ENCODE peak calls at places on chromosome 1, in four cellular contexts. N is right cardiac atrium, C is HFF-Myc, S is dorsolateral prefrontal cortex. O is an unnamed sample.
A peak's percentile ranks its signal among the peaks of the same experiment; 100 is the strongest.

GRCh38 chr1:182910143-182910542 is 42.8 kb downstream of the SHCBP1L start:
- DNase-seq in N (no peak), S (no peak), C (no peak), O (no peak)

GRCh38 chr1:216502528-216503162 is 79.4 kb upstream of the USH2A start:
- DNase-seq in S (no peak), N (no peak), C (no peak), O (no peak)

GRCh38 chr1:150302338-150302737 is 8.7 kb downstream of the MRPS21 start:
- DNase-seq in N (no peak), C (no peak), S (peak; percentile 63), O (no peak)

GRCh38 chr1:99146129-99146848 is 118.0 kb upstream of the PLPPR4 start:
- DNase-seq in S (no peak), C (no peak), N (no peak), O (no peak)

GRCh38 chr1:218804014-218804785 is 369.5 kb upstream of the LYPLAL1 start:
- DNase-seq in C (no peak), S (no peak), N (no peak), O (no peak)

GRCh38 chr1:218513248-218513647 is 168.1 kb downstream of the TGFB2 start:
- DNase-seq in C (no peak), N (no peak), S (no peak), O (no peak)

GRCh38 chr1:105686026-105686425 is 1370.4 kb upstream of the PRMT6 start:
- DNase-seq in S (no peak), N (no peak), C (no peak), O (no peak)

GRCh38 chr1:63317007-63317813 is 5.2 kb upstream of the FOXD3 start:
- DNase-seq in C (peak; percentile 9), N (peak; percentile 57), S (no peak), O (peak; percentile 81)

GRCh38 chr1:16422041-16422440 is 15.2 kb downstream of the SPATA21 start:
- DNase-seq in N (no peak), C (no peak), S (no peak), O (no peak)

GRCh38 chr1:8674912-8675311 is 142.5 kb downstream of the RERE start:
- DNase-seq in C (no peak), S (no peak), N (no peak), O (no peak)

GRCh38 chr1:8134546-8135235 is 108.6 kb upstream of the ERRFI1 start:
- DNase-seq in C (no peak), S (no peak), N (no peak), O (no peak)

GRCh38 chr1:29256979-29257804 is 20.9 kb downstream of the PTPRU start:
- DNase-seq in N (no peak), C (no peak), S (no peak), O (no peak)

GRCh38 chr1:53681647-53682368 is 57.2 kb downstream of the GLIS1 start:
- DNase-seq in N (no peak), S (no peak), C (no peak), O (peak; percentile 81)

GRCh38 chr1:39900662-39901485 is 843 bp downstream of the MYCL start:
- DNase-seq in S (no peak), C (no peak), N (peak; percentile 23), O (peak; percentile 44)

GRCh38 chr1:115327270-115327669 is 10.8 kb downstream of the NGF start:
- DNase-seq in S (no peak), N (no peak), C (no peak), O (no peak)

GRCh38 chr1:244118087-244118761 is 67.1 kb downstream of the ZBTB18 start:
- DNase-seq in N (no peak), S (no peak), C (no peak), O (no peak)

GRCh38 chr1:244454412-244454811 is 2.7 kb upstream of the ADSS2 start:
- DNase-seq in S (no peak), N (no peak), C (no peak), O (no peak)

GRCh38 chr1:46585312-46585711 is 18.8 kb downstream of the MKNK1 start:
- DNase-seq in N (no peak), S (no peak), C (no peak), O (no peak)

GRCh38 chr1:186958520-186958919 is 129.8 kb downstream of the PLA2G4A start:
- DNase-seq in S (no peak), N (no peak), C (no peak), O (no peak)

GRCh38 chr1:155124503-155125463 is 2.9 kb upstream of the EFNA1 start:
- DNase-seq in C (no peak), N (no peak), S (no peak), O (peak; percentile 67)

GRCh38 chr1:57307382-57307781 is 116.5 kb downstream of the DAB1 start:
- DNase-seq in N (no peak), C (peak; percentile 12), S (no peak), O (peak; percentile 39)

GRCh38 chr1:235887676-235888075 is 21.0 kb upstream of the LYST start:
- DNase-seq in N (no peak), C (no peak), S (no peak), O (no peak)

GRCh38 chr1:235892734-235893413 is 26.2 kb upstream of the LYST start:
- DNase-seq in C (no peak), N (no peak), S (no peak), O (no peak)

GRCh38 chr1:235892080-235892670 is 25.5 kb upstream of the LYST start:
- DNase-seq in N (no peak), S (no peak), C (no peak), O (no peak)

GRCh38 chr1:235885654-235886238 is 19.0 kb upstream of the LYST start:
- DNase-seq in C (no peak), N (no peak), S (no peak), O (no peak)

GRCh38 chr1:235888119-235888643 is 21.5 kb upstream of the LYST start:
- DNase-seq in N (no peak), S (no peak), C (no peak), O (no peak)
- H3K4me3 ChIP-seq in N (no peak overlapping the region), S (no peak overlapping the region), C (no peak overlapping the region), O (no peak overlapping the region)

GRCh38 chr1:56175211-56175610 is 404.2 kb downstream of the PLPP3 start:
- DNase-seq in N (no peak), S (no peak), C (no peak), O (no peak)

GRCh38 chr1:56185493-56185892 is 393.9 kb downstream of the PLPP3 start:
- DNase-seq in N (no peak), S (no peak), C (no peak), O (no peak)

GRCh38 chr1:56183151-56183550 is 396.2 kb downstream of the PLPP3 start:
- DNase-seq in S (no peak), C (no peak), N (no peak), O (no peak)

GRCh38 chr1:56179571-56179970 is 399.8 kb downstream of the PLPP3 start:
- DNase-seq in S (no peak), N (no peak), C (no peak), O (no peak)

GRCh38 chr1:56180806-56181205 is 398.6 kb downstream of the PLPP3 start:
- DNase-seq in S (no peak), C (no peak), N (no peak), O (no peak)
- H3K4me3 ChIP-seq in S (no peak overlapping the region), C (no peak overlapping the region), N (peak overlapping the region; percentile 52), O (no peak overlapping the region)

GRCh38 chr1:232108598-232108997 is 482.0 kb downstream of the DISC1 start:
- DNase-seq in N (no peak), S (no peak), C (no peak), O (no peak)

GRCh38 chr1:232114985-232115384 is 488.4 kb downstream of the DISC1 start:
- DNase-seq in C (no peak), N (no peak), S (no peak), O (no peak)

GRCh38 chr1:232111616-232112015 is 485.0 kb downstream of the DISC1 start:
- DNase-seq in S (no peak), C (no peak), N (no peak), O (no peak)

DNA sequence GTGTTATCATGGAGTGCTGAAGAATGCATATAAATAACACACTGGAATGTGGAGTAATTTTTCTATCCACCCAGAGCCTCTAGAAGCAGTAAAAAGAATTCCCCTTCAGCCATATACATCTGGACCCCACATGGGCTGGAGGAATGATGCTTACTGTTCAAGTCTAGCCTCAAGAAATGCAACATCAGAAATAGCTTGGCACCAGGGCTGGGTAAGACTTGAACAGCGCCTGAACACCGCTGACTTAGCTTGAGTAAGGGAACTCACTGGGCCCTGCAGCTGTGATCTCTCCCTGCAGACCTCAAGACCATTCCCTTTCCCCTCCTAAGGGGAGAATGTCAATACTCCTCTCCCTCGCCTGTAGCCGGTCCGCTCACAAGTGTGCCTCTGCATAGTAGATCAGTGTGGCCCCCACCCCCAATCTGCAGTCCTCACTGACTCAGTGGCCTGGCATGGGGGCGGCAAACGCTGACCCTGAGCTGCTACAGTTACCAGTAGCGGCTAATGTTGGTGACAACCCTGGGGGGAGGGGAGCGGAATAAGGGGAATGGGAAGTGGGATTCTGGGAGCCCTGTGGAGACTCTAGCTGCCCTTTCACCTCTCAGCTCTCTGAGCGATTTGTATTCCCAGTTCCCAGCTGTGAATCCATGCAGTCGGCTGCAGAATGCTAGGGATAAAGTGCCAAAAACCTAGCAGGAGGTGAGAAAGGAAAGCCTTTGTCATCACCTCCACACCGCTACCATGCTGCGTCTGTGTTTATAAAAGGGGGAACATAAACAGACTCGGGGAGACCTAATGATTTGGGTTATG is 483.9 kb downstream of the DISC1 start:
- DNase-seq in N (no peak), S (no peak), C (peak; percentile 95), O (no peak)
- H3K4me3 ChIP-seq in N (no peak overlapping the region), S (no peak overlapping the region), C (no peak overlapping the region), O (no peak overlapping the region)

GRCh38 chr1:10528066-10529014 is 53.6 kb downstream of the PEX14 start:
- DNase-seq in S (no peak), C (no peak), N (peak; percentile 56), O (no peak)
- H3K4me3 ChIP-seq in S (no peak overlapping the region), C (no peak overlapping the region), N (no peak overlapping the region), O (no peak overlapping the region)

DNA sequence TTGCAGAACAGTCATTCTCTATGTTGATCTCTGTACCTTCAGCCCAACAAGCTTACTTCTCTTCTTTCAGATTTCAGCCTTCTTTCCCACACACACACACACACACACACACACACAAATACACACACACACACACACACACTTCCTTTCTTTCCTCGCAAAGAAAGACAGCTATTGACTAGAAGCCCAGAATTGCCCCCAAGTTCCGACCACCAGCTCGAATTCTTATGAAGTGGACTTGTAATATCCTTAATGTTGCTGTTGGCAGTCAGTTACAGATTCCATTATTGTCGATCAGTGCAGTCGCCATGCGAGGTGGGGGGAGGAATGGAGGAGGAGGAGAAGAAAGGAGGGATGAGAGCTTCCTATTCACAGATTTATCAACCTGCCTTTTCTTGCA is 125.5 kb downstream of the CLEC20A start:
- DNase-seq in N (no peak), C (no peak), S (no peak), O (no peak)
- H3K4me3 ChIP-seq in N (peak overlapping the region; percentile 43), C (no peak overlapping the region), S (peak overlapping the region; percentile 46), O (no peak overlapping the region)

GRCh38 chr1:181106022-181106312 is 17.5 kb downstream of the IER5 start:
- DNase-seq in S (no peak), N (no peak), C (no peak), O (no peak)
- H3K4me3 ChIP-seq in S (peak overlapping the region; percentile 78), N (no peak overlapping the region), C (no peak overlapping the region), O (no peak overlapping the region)

GRCh38 chr1:13797397-13797796 is 97.4 kb downstream of the PRDM2 start:
- DNase-seq in N (no peak), C (no peak), S (no peak), O (no peak)
- H3K4me3 ChIP-seq in N (no peak overlapping the region), C (no peak overlapping the region), S (no peak overlapping the region), O (no peak overlapping the region)